ENCODE peak calls at places on chromosome 14, in four cellular contexts. One of them, this sample, is unnamed.

GRCh38 chr14:71532349-71532748 is 399.9 kb upstream of the RGS6 start:
- DNase-seq in HCT116: no peak
- DNase-seq in OCI-LY7: no peak
- DNase-seq in H1: no peak
- DNase-seq in this sample: no peak

GRCh38 chr14:58107947-58108552 is 44.0 kb downstream of the ARMH4 start:
- DNase-seq in HCT116: peak
- DNase-seq in OCI-LY7: peak
- DNase-seq in H1: no peak
- DNase-seq in this sample: peak

GRCh38 chr14:105839425-105840265 is 313.3 kb downstream of the TMEM121 start:
- DNase-seq in HCT116: no peak
- DNase-seq in OCI-LY7: no peak
- DNase-seq in H1: no peak
- DNase-seq in this sample: no peak

GRCh38 chr14:103546651-103547454 is 15.6 kb downstream of the BAG5 start:
- DNase-seq in HCT116: peak
- DNase-seq in OCI-LY7: peak
- DNase-seq in H1: no peak
- DNase-seq in this sample: peak

GRCh38 chr14:105214324-105214915 is 33.3 kb upstream of the NUDT14 start:
- DNase-seq in HCT116: no peak
- DNase-seq in OCI-LY7: no peak
- DNase-seq in H1: no peak
- DNase-seq in this sample: no peak

GRCh38 chr14:69693823-69694729 is 72.9 kb upstream of the SRSF5 start:
- DNase-seq in HCT116: no peak
- DNase-seq in OCI-LY7: peak
- DNase-seq in H1: no peak
- DNase-seq in this sample: peak

GRCh38 chr14:21087294-21088091 is 11.0 kb downstream of the ZNF219 start:
- DNase-seq in HCT116: no peak
- DNase-seq in OCI-LY7: peak
- DNase-seq in H1: no peak
- DNase-seq in this sample: peak

GRCh38 chr14:59427653-59428578 is 37.3 kb downstream of the GPR135 start:
- DNase-seq in HCT116: no peak
- DNase-seq in OCI-LY7: no peak
- DNase-seq in H1: no peak
- DNase-seq in this sample: no peak

GRCh38 chr14:99361596-99362220 is 89.7 kb upstream of the BCL11B start:
- DNase-seq in HCT116: no peak
- DNase-seq in OCI-LY7: no peak
- DNase-seq in H1: no peak
- DNase-seq in this sample: no peak

GRCh38 chr14:96423012-96423411 is 31.1 kb downstream of the AK7 start:
- DNase-seq in HCT116: no peak
- DNase-seq in OCI-LY7: no peak
- DNase-seq in H1: no peak
- DNase-seq in this sample: no peak

GRCh38 chr14:61111145-61112130 is 130.4 kb downstream of the SLC38A6 start:
- DNase-seq in HCT116: no peak
- DNase-seq in OCI-LY7: no peak
- DNase-seq in H1: no peak
- DNase-seq in this sample: no peak

GRCh38 chr14:91252901-91253794 is 8.6 kb upstream of the GPR68 start:
- DNase-seq in HCT116: no peak
- DNase-seq in OCI-LY7: peak
- DNase-seq in H1: no peak
- DNase-seq in this sample: no peak

GRCh38 chr14:91253795-91254323 is 9.4 kb upstream of the GPR68 start:
- DNase-seq in HCT116: no peak
- DNase-seq in OCI-LY7: no peak
- DNase-seq in H1: no peak
- DNase-seq in this sample: no peak

GRCh38 chr14:91246051-91246852 is 1.7 kb upstream of the GPR68 start:
- DNase-seq in HCT116: no peak
- DNase-seq in OCI-LY7: no peak
- DNase-seq in H1: no peak
- DNase-seq in this sample: no peak

GRCh38 chr14:91250912-91251311 is 6.4 kb upstream of the GPR68 start:
- DNase-seq in HCT116: no peak
- DNase-seq in OCI-LY7: no peak
- DNase-seq in H1: no peak
- DNase-seq in this sample: no peak

GRCh38 chr14:91249841-91250616 is 5.5 kb upstream of the GPR68 start:
- DNase-seq in HCT116: no peak
- DNase-seq in OCI-LY7: peak
- DNase-seq in H1: no peak
- DNase-seq in this sample: peak
- H3K4me2 ChIP-seq in HCT116: no peak
- H3K4me2 ChIP-seq in OCI-LY7: peak
- H3K4me2 ChIP-seq in H1: no peak
- H3K4me2 ChIP-seq in this sample: no peak

DNA sequence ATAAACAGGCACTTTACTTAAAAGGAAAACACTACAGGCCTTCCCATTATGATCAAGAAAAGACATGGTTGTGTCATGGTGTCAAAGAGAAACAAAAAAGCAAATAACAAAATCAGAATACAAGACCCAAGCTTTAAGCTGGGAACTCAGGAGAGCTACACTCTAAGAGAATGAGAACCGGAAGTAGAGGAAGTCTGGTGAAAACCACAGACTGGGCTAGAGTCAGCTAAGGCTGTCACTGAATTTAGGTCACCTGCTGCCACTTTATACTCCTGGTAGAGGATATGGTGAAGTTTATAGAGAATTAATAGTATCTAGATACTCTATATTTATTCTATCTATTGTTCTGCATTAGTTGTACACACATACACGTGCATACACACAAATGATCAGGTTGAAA is 971.7 kb downstream of the FLRT2 start:
- DNase-seq in HCT116: no peak
- DNase-seq in OCI-LY7: peak
- DNase-seq in H1: no peak
- DNase-seq in this sample: no peak
- H3K4me2 ChIP-seq in HCT116: no peak
- H3K4me2 ChIP-seq in OCI-LY7: no peak
- H3K4me2 ChIP-seq in H1: no peak
- H3K4me2 ChIP-seq in this sample: no peak

GRCh38 chr14:49995162-49995561 is 102.3 kb downstream of the ARF6 start:
- DNase-seq in HCT116: no peak
- DNase-seq in OCI-LY7: no peak
- DNase-seq in H1: no peak
- DNase-seq in this sample: no peak

GRCh38 chr14:49992036-49992435 is 99.2 kb downstream of the ARF6 start:
- DNase-seq in HCT116: no peak
- DNase-seq in OCI-LY7: no peak
- DNase-seq in H1: no peak
- DNase-seq in this sample: no peak

GRCh38 chr14:49992448-49992847 is 99.6 kb downstream of the ARF6 start:
- DNase-seq in HCT116: no peak
- DNase-seq in OCI-LY7: no peak
- DNase-seq in H1: no peak
- DNase-seq in this sample: no peak

GRCh38 chr14:49992901-49993335 is 100.0 kb downstream of the ARF6 start:
- DNase-seq in HCT116: no peak
- DNase-seq in OCI-LY7: no peak
- DNase-seq in H1: no peak
- DNase-seq in this sample: no peak

GRCh38 chr14:49993565-49993964 is 100.7 kb downstream of the ARF6 start:
- DNase-seq in HCT116: no peak
- DNase-seq in OCI-LY7: no peak
- DNase-seq in H1: no peak
- DNase-seq in this sample: no peak
- H3K4me2 ChIP-seq in HCT116: no peak
- H3K4me2 ChIP-seq in OCI-LY7: no peak
- H3K4me2 ChIP-seq in H1: no peak
- H3K4me2 ChIP-seq in this sample: no peak

DNA sequence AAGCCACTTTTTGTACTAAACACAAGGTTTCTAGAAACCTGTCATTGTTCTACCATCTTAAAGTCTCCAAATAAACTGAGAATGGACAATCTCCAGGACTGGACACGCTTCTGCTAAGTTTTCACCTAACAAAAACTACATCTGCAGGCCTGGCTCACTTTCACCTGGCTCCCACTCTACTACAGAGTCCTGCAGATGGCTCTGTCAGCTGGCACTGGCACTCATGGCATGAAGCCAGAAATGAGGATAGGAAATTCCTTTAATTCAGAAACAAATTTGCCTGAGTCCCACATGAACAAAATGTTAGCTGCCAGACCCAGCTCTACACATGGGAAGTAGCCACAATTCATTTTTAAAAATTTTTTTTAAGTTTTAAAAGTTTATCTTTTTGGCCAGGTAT is 42.1 kb downstream of the STXBP6 start:
- DNase-seq in HCT116: no peak
- DNase-seq in OCI-LY7: no peak
- DNase-seq in H1: no peak
- DNase-seq in this sample: no peak
- H3K4me2 ChIP-seq in HCT116: no peak
- H3K4me2 ChIP-seq in OCI-LY7: no peak
- H3K4me2 ChIP-seq in H1: no peak
- H3K4me2 ChIP-seq in this sample: no peak

GRCh38 chr14:94394025-94394493 is 5.7 kb upstream of the SERPINA1 start:
- DNase-seq in HCT116: no peak
- DNase-seq in OCI-LY7: no peak
- DNase-seq in H1: no peak
- DNase-seq in this sample: no peak
- H3K4me2 ChIP-seq in HCT116: no peak
- H3K4me2 ChIP-seq in OCI-LY7: no peak
- H3K4me2 ChIP-seq in H1: no peak
- H3K4me2 ChIP-seq in this sample: peak